ENCODE peak calls at places on chromosome 1, in five cellular contexts. One of them, this sample, is unnamed.

GRCh38 chr1:90356991-90357390 is 360.1 kb downstream of the BARHL2 start:
- DNase-seq in transverse colon: no peak
- DNase-seq in right atrium auricular region: no peak
- DNase-seq in OCI-LY7: no peak
- DNase-seq in upper lobe of right lung: no peak
- DNase-seq in this sample: no peak

GRCh38 chr1:210684466-210685294 is 356.0 kb downstream of the HHAT start:
- DNase-seq in upper lobe of right lung: no peak
- DNase-seq in right atrium auricular region: no peak
- DNase-seq in transverse colon: no peak
- DNase-seq in OCI-LY7: no peak
- DNase-seq in this sample: peak; percentile 76

GRCh38 chr1:42807056-42807668 is 9.8 kb upstream of the ERMAP start:
- DNase-seq in upper lobe of right lung: no peak
- DNase-seq in right atrium auricular region: no peak
- DNase-seq in OCI-LY7: no peak
- DNase-seq in transverse colon: no peak
- DNase-seq in this sample: no peak

GRCh38 chr1:211925016-211925415 is 94.5 kb upstream of the LPGAT1 start:
- DNase-seq in OCI-LY7: peak; percentile 29
- DNase-seq in right atrium auricular region: no peak
- DNase-seq in upper lobe of right lung: no peak
- DNase-seq in transverse colon: peak; percentile 77
- DNase-seq in this sample: no peak

GRCh38 chr1:24418898-24419628 is 3.5 kb downstream of the NIPAL3 start:
- DNase-seq in upper lobe of right lung: peak; percentile 85
- DNase-seq in right atrium auricular region: no peak
- DNase-seq in transverse colon: peak; percentile 67
- DNase-seq in OCI-LY7: no peak
- DNase-seq in this sample: no peak

GRCh38 chr1:164912290-164912689 is 353.3 kb downstream of the PBX1 start:
- DNase-seq in OCI-LY7: no peak
- DNase-seq in upper lobe of right lung: no peak
- DNase-seq in right atrium auricular region: no peak
- DNase-seq in transverse colon: no peak
- DNase-seq in this sample: no peak

GRCh38 chr1:70034403-70034802 is 171.0 kb downstream of the LRRC40 start:
- DNase-seq in right atrium auricular region: no peak
- DNase-seq in OCI-LY7: peak; percentile 51
- DNase-seq in transverse colon: no peak
- DNase-seq in upper lobe of right lung: no peak
- DNase-seq in this sample: no peak

GRCh38 chr1:93738075-93738622 is 56.5 kb upstream of the BCAR3 start:
- DNase-seq in OCI-LY7: no peak
- DNase-seq in transverse colon: no peak
- DNase-seq in upper lobe of right lung: no peak
- DNase-seq in right atrium auricular region: no peak
- DNase-seq in this sample: no peak

GRCh38 chr1:185846672-185847440 is 112.7 kb downstream of the HMCN1 start:
- DNase-seq in transverse colon: no peak
- DNase-seq in upper lobe of right lung: no peak
- DNase-seq in OCI-LY7: no peak
- DNase-seq in right atrium auricular region: no peak
- DNase-seq in this sample: no peak

GRCh38 chr1:100861379-100861778 is 33.3 kb downstream of the EXTL2 start:
- DNase-seq in OCI-LY7: no peak
- DNase-seq in transverse colon: no peak
- DNase-seq in right atrium auricular region: no peak
- DNase-seq in upper lobe of right lung: no peak
- DNase-seq in this sample: no peak

GRCh38 chr1:110302836-110303235 is 36.3 kb upstream of the RBM15 start:
- DNase-seq in OCI-LY7: no peak
- DNase-seq in upper lobe of right lung: no peak
- DNase-seq in transverse colon: no peak
- DNase-seq in right atrium auricular region: no peak
- DNase-seq in this sample: no peak

GRCh38 chr1:230086152-230086551 is 19.1 kb downstream of the GALNT2 start:
- DNase-seq in OCI-LY7: no peak
- DNase-seq in transverse colon: no peak
- DNase-seq in right atrium auricular region: no peak
- DNase-seq in upper lobe of right lung: no peak
- DNase-seq in this sample: no peak

GRCh38 chr1:2255420-2256369 is 27.6 kb downstream of the SKI start:
- DNase-seq in OCI-LY7: peak; percentile 90
- DNase-seq in upper lobe of right lung: no peak
- DNase-seq in right atrium auricular region: no peak
- DNase-seq in transverse colon: no peak
- DNase-seq in this sample: peak; percentile 70

GRCh38 chr1:39528082-39528481 is 36.6 kb downstream of the BMP8A start:
- DNase-seq in right atrium auricular region: no peak
- DNase-seq in OCI-LY7: no peak
- DNase-seq in upper lobe of right lung: no peak
- DNase-seq in transverse colon: no peak
- DNase-seq in this sample: no peak

GRCh38 chr1:16078925-16079656 is 5.6 kb upstream of the FAM131C start:
- DNase-seq in right atrium auricular region: peak; percentile 83
- DNase-seq in OCI-LY7: peak; percentile 77
- DNase-seq in transverse colon: peak; percentile 85
- DNase-seq in upper lobe of right lung: peak; percentile 87
- DNase-seq in this sample: peak; percentile 87

GRCh38 chr1:226425004-226425378 is 17.1 kb upstream of the PARP1 start:
- DNase-seq in upper lobe of right lung: no peak
- DNase-seq in right atrium auricular region: no peak
- DNase-seq in OCI-LY7: no peak
- DNase-seq in transverse colon: no peak
- DNase-seq in this sample: no peak

GRCh38 chr1:2375246-2375922 is 16.0 kb downstream of the MORN1 start:
- DNase-seq in OCI-LY7: no peak
- DNase-seq in transverse colon: peak; percentile 2
- DNase-seq in upper lobe of right lung: peak; percentile 60
- DNase-seq in right atrium auricular region: no peak
- DNase-seq in this sample: no peak

GRCh38 chr1:68421350-68421749 is 28.4 kb downstream of the RPE65 start:
- DNase-seq in OCI-LY7: no peak
- DNase-seq in transverse colon: no peak
- DNase-seq in right atrium auricular region: no peak
- DNase-seq in upper lobe of right lung: no peak
- DNase-seq in this sample: no peak

GRCh38 chr1:215830221-215830620 is 263.1 kb downstream of the KCTD3 start:
- DNase-seq in OCI-LY7: no peak
- DNase-seq in upper lobe of right lung: no peak
- DNase-seq in transverse colon: no peak
- DNase-seq in right atrium auricular region: no peak
- DNase-seq in this sample: no peak

GRCh38 chr1:107147813-107148212 is 7.0 kb downstream of the NTNG1 start:
- DNase-seq in right atrium auricular region: no peak
- DNase-seq in upper lobe of right lung: no peak
- DNase-seq in transverse colon: no peak
- DNase-seq in OCI-LY7: no peak
- DNase-seq in this sample: no peak

GRCh38 chr1:41471658-41472057 is 12.8 kb downstream of the EDN2 start:
- DNase-seq in upper lobe of right lung: no peak
- DNase-seq in transverse colon: no peak
- DNase-seq in right atrium auricular region: no peak
- DNase-seq in OCI-LY7: no peak
- DNase-seq in this sample: no peak

GRCh38 chr1:34928066-34928864 is 1.2 kb downstream of the DLGAP3 start:
- DNase-seq in right atrium auricular region: no peak
- DNase-seq in OCI-LY7: no peak
- DNase-seq in upper lobe of right lung: no peak
- DNase-seq in transverse colon: no peak
- DNase-seq in this sample: no peak

GRCh38 chr1:96722161-96722908 is 751 bp downstream of the PTBP2 start:
- DNase-seq in upper lobe of right lung: peak; percentile 82
- DNase-seq in right atrium auricular region: peak; percentile 68
- DNase-seq in OCI-LY7: peak; percentile 31
- DNase-seq in transverse colon: peak; percentile 62
- DNase-seq in this sample: no peak

GRCh38 chr1:17498214-17498613 is 41.3 kb upstream of the ARHGEF10L start:
- DNase-seq in upper lobe of right lung: no peak
- DNase-seq in right atrium auricular region: no peak
- DNase-seq in OCI-LY7: no peak
- DNase-seq in transverse colon: peak; percentile 59
- DNase-seq in this sample: no peak

GRCh38 chr1:236808564-236809130 is 13.6 kb downstream of the MTR start:
- DNase-seq in right atrium auricular region: no peak
- DNase-seq in OCI-LY7: no peak
- DNase-seq in upper lobe of right lung: no peak
- DNase-seq in transverse colon: no peak
- DNase-seq in this sample: no peak

GRCh38 chr1:58062635-58063034 is 483.9 kb downstream of the OMA1 start:
- DNase-seq in upper lobe of right lung: no peak
- DNase-seq in transverse colon: no peak
- DNase-seq in right atrium auricular region: no peak
- DNase-seq in OCI-LY7: no peak
- DNase-seq in this sample: no peak

GRCh38 chr1:48493031-48493430 is 21.0 kb upstream of the SPATA6 start:
- DNase-seq in transverse colon: peak; percentile 15
- DNase-seq in right atrium auricular region: no peak
- DNase-seq in upper lobe of right lung: no peak
- DNase-seq in OCI-LY7: no peak
- DNase-seq in this sample: no peak

GRCh38 chr1:59543211-59543668 is 246.3 kb downstream of the FGGY start:
- DNase-seq in transverse colon: no peak
- DNase-seq in right atrium auricular region: no peak
- DNase-seq in OCI-LY7: no peak
- DNase-seq in upper lobe of right lung: no peak
- DNase-seq in this sample: no peak

GRCh38 chr1:17108786-17109185 is 10.5 kb downstream of the PADI2 start:
- DNase-seq in OCI-LY7: no peak
- DNase-seq in transverse colon: peak; percentile 74
- DNase-seq in right atrium auricular region: no peak
- DNase-seq in upper lobe of right lung: no peak
- DNase-seq in this sample: no peak

GRCh38 chr1:84436907-84437667 is 38.8 kb downstream of the DNASE2B start:
- DNase-seq in transverse colon: no peak
- DNase-seq in right atrium auricular region: no peak
- DNase-seq in upper lobe of right lung: no peak
- DNase-seq in OCI-LY7: peak; percentile 57
- DNase-seq in this sample: peak; percentile 21

GRCh38 chr1:43460988-43461693 is 7.4 kb upstream of the HYI start:
- DNase-seq in upper lobe of right lung: no peak
- DNase-seq in right atrium auricular region: no peak
- DNase-seq in transverse colon: no peak
- DNase-seq in OCI-LY7: no peak
- DNase-seq in this sample: no peak

GRCh38 chr1:111739222-111739983 is at the start of gene INKA2:
- DNase-seq in right atrium auricular region: peak; percentile 93
- DNase-seq in OCI-LY7: peak; percentile 87
- DNase-seq in transverse colon: peak; percentile 91
- DNase-seq in upper lobe of right lung: peak; percentile 96
- DNase-seq in this sample: peak; percentile 94
- TF ChIP-seq CTCF in right atrium auricular region: no peak
- TF ChIP-seq CTCF in OCI-LY7: peak; percentile 25
- TF ChIP-seq CTCF in transverse colon: no peak
- TF ChIP-seq CTCF in upper lobe of right lung: no peak
- TF ChIP-seq CTCF in this sample: no peak

DNA sequence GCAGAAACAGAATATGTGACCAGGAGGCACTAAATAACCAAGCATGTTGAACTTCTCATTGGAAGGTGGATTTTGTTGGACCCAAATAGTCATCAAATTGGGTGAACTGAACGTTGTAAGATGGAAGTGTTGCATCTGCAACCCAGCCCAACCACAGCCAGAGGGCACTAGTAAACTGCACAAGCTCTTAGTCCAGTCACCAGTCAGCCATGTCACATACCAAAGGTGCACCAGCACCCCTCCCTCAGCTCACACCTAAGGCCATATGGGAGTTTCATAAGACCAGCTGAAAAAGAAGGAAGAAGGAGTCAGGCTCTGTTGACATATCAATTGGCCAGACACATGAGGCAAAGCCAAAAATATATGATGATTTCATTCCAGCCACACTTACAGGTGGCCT is 481.7 kb upstream of the NR5A2 start:
- DNase-seq in transverse colon: peak; percentile 10
- DNase-seq in upper lobe of right lung: no peak
- DNase-seq in right atrium auricular region: no peak
- DNase-seq in OCI-LY7: peak; percentile 24
- DNase-seq in this sample: no peak
- TF ChIP-seq CTCF in transverse colon: peak; percentile 18
- TF ChIP-seq CTCF in upper lobe of right lung: peak; percentile 12
- TF ChIP-seq CTCF in right atrium auricular region: no peak
- TF ChIP-seq CTCF in OCI-LY7: peak; percentile 68
- TF ChIP-seq CTCF in this sample: no peak

GRCh38 chr1:38005195-38006007 is at the start of gene FHL3:
- DNase-seq in upper lobe of right lung: peak; percentile 87
- DNase-seq in right atrium auricular region: peak; percentile 58
- DNase-seq in OCI-LY7: no peak
- DNase-seq in transverse colon: peak; percentile 66
- DNase-seq in this sample: peak; percentile 87

GRCh38 chr1:38006008-38006828 is 904 bp upstream of the FHL3 start:
- DNase-seq in right atrium auricular region: peak; percentile 57
- DNase-seq in OCI-LY7: no peak
- DNase-seq in transverse colon: no peak
- DNase-seq in upper lobe of right lung: peak; percentile 60
- DNase-seq in this sample: no peak

GRCh38 chr1:38013027-38013588 is 574 bp downstream of the UTP11 start:
- DNase-seq in transverse colon: no peak
- DNase-seq in right atrium auricular region: no peak
- DNase-seq in upper lobe of right lung: no peak
- DNase-seq in OCI-LY7: no peak
- DNase-seq in this sample: peak; percentile 41

GRCh38 chr1:38009841-38010180 is 2.7 kb upstream of the UTP11 start:
- DNase-seq in upper lobe of right lung: peak; percentile 23
- DNase-seq in right atrium auricular region: no peak
- DNase-seq in OCI-LY7: no peak
- DNase-seq in transverse colon: no peak
- DNase-seq in this sample: no peak

GRCh38 chr1:38009088-38009840 is 3.3 kb upstream of the UTP11 start:
- DNase-seq in right atrium auricular region: no peak
- DNase-seq in transverse colon: no peak
- DNase-seq in upper lobe of right lung: peak; percentile 19
- DNase-seq in OCI-LY7: no peak
- DNase-seq in this sample: no peak
- TF ChIP-seq CTCF in right atrium auricular region: no peak
- TF ChIP-seq CTCF in transverse colon: no peak
- TF ChIP-seq CTCF in upper lobe of right lung: no peak
- TF ChIP-seq CTCF in OCI-LY7: no peak
- TF ChIP-seq CTCF in this sample: no peak

DNA sequence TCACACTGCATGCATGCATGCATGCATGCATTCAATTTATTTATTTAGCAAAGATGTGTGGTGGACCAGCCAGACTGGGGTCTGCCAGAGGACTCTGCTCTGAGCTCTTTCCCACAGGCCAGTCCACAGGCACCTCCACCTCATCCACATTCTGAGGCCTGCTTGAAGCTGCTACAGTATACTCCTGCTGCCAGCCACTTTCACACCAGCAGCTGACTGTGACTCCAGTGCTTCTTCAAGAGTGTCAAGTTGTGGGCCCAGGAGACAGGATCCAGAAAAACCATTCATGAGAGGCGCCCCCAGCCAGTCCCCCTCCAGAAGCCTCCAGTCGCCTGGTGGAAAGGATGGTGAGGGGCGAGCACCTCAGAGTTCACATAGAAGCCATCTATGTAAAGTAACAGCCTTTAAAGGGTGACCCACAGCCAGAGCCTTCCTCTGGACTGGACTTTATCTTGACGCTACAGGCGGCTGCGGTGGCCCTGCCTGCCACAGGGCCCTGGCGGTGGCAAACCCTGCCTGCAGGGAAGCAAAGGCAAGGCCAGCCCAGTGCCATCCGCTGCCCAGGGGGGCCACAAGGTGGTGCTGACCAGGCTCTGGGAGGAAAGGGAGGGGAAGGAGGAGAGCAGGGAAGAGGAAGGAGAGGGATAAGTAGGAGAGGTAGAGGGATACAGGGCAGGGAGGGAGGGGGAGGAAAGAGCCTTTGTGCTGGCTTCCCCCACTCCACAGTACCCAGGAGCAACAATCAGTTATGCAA is 30.7 kb downstream of the SSBP3 start:
- DNase-seq in OCI-LY7: peak; percentile 38
- DNase-seq in transverse colon: no peak
- DNase-seq in upper lobe of right lung: no peak
- DNase-seq in right atrium auricular region: no peak
- DNase-seq in this sample: no peak
- TF ChIP-seq CTCF in OCI-LY7: peak; percentile 25
- TF ChIP-seq CTCF in transverse colon: no peak
- TF ChIP-seq CTCF in upper lobe of right lung: no peak
- TF ChIP-seq CTCF in right atrium auricular region: no peak
- TF ChIP-seq CTCF in this sample: no peak

This sample was measured in GM13976.